ENCODE peak calls at places on chromosomes 2 and 18, in six cellular contexts. Q, M, G, Z, F and H are unnamed samples.

GRCh38 chr2:217932661-217933325 is 70.0 kb downstream of the TNS1 start:
- DNase-seq in Q (no peak), M (no peak), G (no peak), Z (no peak), F (no peak), H (no peak)

GRCh38 chr2:172437419-172438063 is 10.2 kb downstream of the ITGA6 start:
- DNase-seq in Q (peak; percentile 16), M (no peak), G (no peak), Z (no peak), F (no peak), H (no peak)

GRCh38 chr2:169001116-169001815 is 29.9 kb downstream of the ABCB11 start:
- DNase-seq in Q (no peak), M (no peak), G (no peak), Z (no peak), F (no peak), H (no peak)

GRCh38 chr18:76450912-76451421 is 44.1 kb downstream of the ZNF516 start:
- DNase-seq in Q (peak; percentile 37), M (no peak), G (no peak), Z (no peak), F (no peak), H (no peak)

GRCh38 chr2:137192366-137193315 is 427.3 kb downstream of the THSD7B start:
- DNase-seq in Q (no peak), M (no peak), G (no peak), Z (peak; percentile 15), F (no peak), H (no peak)

GRCh38 chr2:137123241-137123640 is 357.9 kb downstream of the THSD7B start:
- DNase-seq in Q (no peak), M (no peak), G (no peak), Z (no peak), F (no peak), H (no peak)

GRCh38 chr2:217853301-217853881 is 149.4 kb downstream of the TNS1 start:
- DNase-seq in Q (no peak), M (no peak), G (no peak), Z (no peak), F (no peak), H (no peak)

GRCh38 chr2:237873382-237873781 is 14.0 kb downstream of the RAMP1 start:
- DNase-seq in Q (no peak), M (no peak), G (no peak), Z (no peak), F (no peak), H (no peak)

GRCh38 chr2:241412144-241412543 is 56.1 kb downstream of the FARP2 start:
- DNase-seq in Q (no peak), M (peak; percentile 16), G (peak; percentile 23), Z (no peak), F (no peak), H (no peak)

GRCh38 chr2:40666438-40666837 is 214.5 kb upstream of the SLC8A1 start:
- DNase-seq in Q (no peak), M (no peak), G (no peak), Z (no peak), F (no peak), H (no peak)

GRCh38 chr18:34866310-34866709 is 156.2 kb downstream of the DTNA start:
- DNase-seq in Q (no peak), M (no peak), G (no peak), Z (no peak), F (no peak), H (no peak)
- TF ChIP-seq YY1 in Q (no peak), M (no peak), G (no peak), Z (no peak), F (no peak), H (no peak)

DNA sequence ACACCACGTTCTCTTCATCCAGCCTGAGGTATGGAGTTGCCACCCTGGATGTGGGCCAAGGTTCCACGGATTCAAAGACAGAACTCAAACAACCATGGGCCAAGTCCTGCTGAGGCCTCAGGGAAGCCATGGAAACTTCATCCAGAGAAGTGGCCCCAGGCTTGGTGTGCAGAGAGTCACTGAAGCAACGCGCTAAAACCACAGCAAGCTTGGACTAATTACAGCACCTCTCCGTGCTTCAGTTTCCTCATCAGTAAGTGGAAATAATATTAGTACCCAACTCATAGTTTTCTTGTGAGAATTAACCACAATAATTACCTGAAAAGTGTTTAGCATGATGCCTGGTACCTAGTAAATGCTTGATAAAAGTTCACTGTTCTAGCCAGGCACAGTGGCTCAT is 19.2 kb upstream of the AP1S3 start:
- DNase-seq in Q (no peak), M (no peak), G (no peak), Z (no peak), F (no peak), H (no peak)
- TF ChIP-seq ZNF274 in Q (no peak), M (no peak), G (no peak), Z (no peak), F (no peak), H (no peak)

GRCh38 chr2:46952171-46952570 is 36.6 kb upstream of the MCFD2 start:
- DNase-seq in Q (no peak), M (no peak), G (no peak), Z (no peak), F (no peak), H (no peak)

GRCh38 chr2:46947841-46948240 is 32.2 kb upstream of the MCFD2 start:
- DNase-seq in Q (no peak), M (no peak), G (no peak), Z (no peak), F (no peak), H (no peak)

GRCh38 chr2:46951290-46952064 is 35.9 kb upstream of the MCFD2 start:
- DNase-seq in Q (no peak), M (no peak), G (no peak), Z (no peak), F (no peak), H (no peak)

GRCh38 chr2:46945671-46946070 is 30.1 kb upstream of the MCFD2 start:
- DNase-seq in Q (no peak), M (no peak), G (no peak), Z (no peak), F (no peak), H (no peak)

GRCh38 chr2:46950314-46950713 is 34.7 kb upstream of the MCFD2 start:
- DNase-seq in Q (no peak), M (no peak), G (no peak), Z (no peak), F (no peak), H (no peak)
- H3K9ac ChIP-seq in Q (no peak overlapping the region), M (no peak overlapping the region), G (no peak overlapping the region), Z (no peak overlapping the region), F (no peak overlapping the region), H (no peak overlapping the region)

GRCh38 chr2:90069290-90069894 is 1377.9 kb downstream of the RPIA start:
- DNase-seq in Q (no peak), M (no peak), G (peak; percentile 68), Z (peak; percentile 40), F (peak; percentile 56), H (peak; percentile 51)
- TF ChIP-seq YY1 in Q (peak; percentile 12), M (no peak), G (no peak), Z (peak; percentile 27), F (peak; percentile 42), H (no peak)

DNA sequence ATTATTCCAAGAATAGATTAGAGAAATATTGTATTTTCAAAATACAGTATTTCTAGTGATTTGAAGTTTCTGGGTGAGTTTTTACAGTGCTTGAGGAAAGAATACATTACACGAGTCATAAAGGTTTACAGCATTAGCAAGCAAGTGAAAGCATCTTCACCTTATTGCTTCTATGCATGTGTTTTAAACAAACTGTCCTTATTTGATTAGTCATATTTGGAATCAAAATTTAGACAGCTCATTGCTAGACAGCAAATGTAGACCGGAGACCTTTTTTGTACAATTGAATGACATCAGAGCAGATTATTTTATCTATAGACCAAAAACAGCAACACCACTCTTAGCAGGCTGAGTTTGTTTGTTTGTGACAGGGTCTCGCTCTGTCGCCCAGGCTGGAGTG is 69.2 kb downstream of the FAM161A start:
- DNase-seq in Q (no peak), M (no peak), G (no peak), Z (no peak), F (no peak), H (no peak)
- TF ChIP-seq ZNF274 in Q (no peak), M (no peak), G (no peak), Z (no peak), F (no peak), H (no peak)

GRCh38 chr2:223566398-223566797 is 35.8 kb downstream of the SCG2 start:
- DNase-seq in Q (no peak), M (no peak), G (no peak), Z (no peak), F (no peak), H (no peak)
- H3K9ac ChIP-seq in Q (no peak overlapping the region), M (no peak overlapping the region), G (no peak overlapping the region), Z (no peak overlapping the region), F (no peak overlapping the region), H (no peak overlapping the region)

GRCh38 chr2:174286172-174286571 is 37.8 kb upstream of the OLA1 start:
- DNase-seq in Q (no peak), M (no peak), G (no peak), Z (no peak), F (no peak), H (peak; percentile 11)

GRCh38 chr2:174282449-174282848 is 34.1 kb upstream of the OLA1 start:
- DNase-seq in Q (no peak), M (no peak), G (no peak), Z (no peak), F (no peak), H (no peak)

GRCh38 chr2:174280596-174280995 is 32.3 kb upstream of the OLA1 start:
- DNase-seq in Q (no peak), M (no peak), G (no peak), Z (no peak), F (no peak), H (no peak)
- TF ChIP-seq YY1 in Q (no peak), M (no peak), G (no peak), Z (no peak), F (no peak), H (no peak)

DNA sequence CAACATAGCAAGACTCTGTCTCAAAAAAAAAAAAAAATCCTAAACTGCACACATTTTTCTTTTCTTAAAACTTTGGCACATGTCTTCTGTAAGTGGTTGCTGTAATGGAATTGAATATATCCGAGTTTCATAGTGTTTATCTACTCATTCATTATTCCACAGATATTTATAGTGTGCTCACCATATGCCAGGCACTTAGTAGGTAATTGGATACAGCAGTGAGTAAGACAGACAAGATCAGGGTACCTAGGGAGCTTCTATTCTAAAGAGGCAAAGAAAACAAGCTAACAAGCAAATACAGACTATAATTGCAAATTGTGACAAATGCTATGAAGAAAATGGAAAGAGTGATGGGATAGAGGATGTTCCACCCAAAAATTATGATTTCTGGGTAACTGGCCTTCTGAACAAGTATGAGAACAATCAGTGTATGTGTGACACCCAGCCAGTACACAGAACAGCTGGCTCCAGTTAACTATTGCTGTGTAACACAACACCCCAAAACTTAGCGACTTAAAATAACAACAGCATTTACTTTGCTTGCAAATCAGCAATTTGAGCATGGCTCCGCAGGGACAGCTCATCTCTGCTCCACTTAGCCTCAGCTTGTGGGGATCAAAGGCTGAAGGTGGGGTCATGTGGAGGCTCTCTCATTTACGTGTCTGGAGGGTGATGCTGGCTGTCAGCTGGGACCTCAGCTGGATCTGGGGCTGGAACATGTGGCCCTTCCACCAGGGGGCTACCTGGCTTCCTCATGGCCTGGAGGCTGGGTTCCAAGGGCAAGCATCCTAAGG is 224.9 kb downstream of the INSIG2 start:
- DNase-seq in Q (no peak), M (no peak), G (peak; percentile 14), Z (no peak), F (no peak), H (no peak)
- TF ChIP-seq ZNF274 in Q (no peak), M (no peak), G (no peak), Z (no peak), F (no peak), H (no peak)

DNA sequence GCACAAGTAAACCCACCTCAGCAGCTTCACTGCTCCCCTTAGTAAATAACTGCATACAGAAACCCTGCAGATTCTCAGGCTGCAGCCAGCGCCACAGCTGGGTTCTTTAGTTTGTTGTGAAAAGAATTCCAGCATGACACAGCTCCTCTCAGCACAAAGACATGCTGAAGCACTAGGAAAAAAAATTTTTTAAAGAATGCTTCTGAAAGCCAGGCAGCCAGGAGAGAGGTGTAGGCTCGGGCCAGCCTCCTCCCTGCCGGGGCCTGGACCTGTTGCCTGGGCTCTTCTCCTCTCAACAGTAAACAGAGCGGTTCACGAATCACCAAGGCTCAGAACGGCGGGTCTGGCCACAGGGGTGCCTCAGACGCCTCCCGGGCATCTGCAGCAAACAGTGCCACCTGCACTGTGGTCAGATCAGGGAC is 95.7 kb upstream of the POU3F3 start:
- DNase-seq in Q (no peak), M (no peak), G (no peak), Z (no peak), F (peak; percentile 77), H (peak; percentile 92)
- H3K9ac ChIP-seq in Q (no peak overlapping the region), M (no peak overlapping the region), G (no peak overlapping the region), Z (no peak overlapping the region), F (no peak overlapping the region), H (peak overlapping the region; percentile 33)